ENCODE peak calls at places on chromosomes 6 and 20, in five cellular contexts. M is cardiac muscle cell, Y is stomach, L is brain microvascular endothelial cell, D is dorsolateral prefrontal cortex. G is an unnamed sample. For H3K27me3, the result is how much of the 10 kb centered on the place peaks cover.

GRCh38 chr6:162151050-162151658 is 576.4 kb downstream of the PRKN start:
- DNase-seq in L (peak), D (peak), M (no peak), Y (no peak), G (no peak)

GRCh38 chr20:57369601-57370000 is 18.5 kb downstream of the RAE1 start:
- DNase-seq in L (no peak), Y (no peak), D (no peak), M (no peak), G (no peak)

GRCh38 chr6:45327956-45328522 is at the start of gene RUNX2:
- DNase-seq in M (peak), D (no peak), L (peak), Y (no peak), G (no peak)

GRCh38 chr6:158039571-158040050 is 57.9 kb downstream of the SYNJ2 start:
- DNase-seq in D (peak), L (peak), Y (no peak), M (no peak), G (no peak)

GRCh38 chr20:13777171-13777601 is 7.5 kb downstream of the ESF1 start:
- DNase-seq in D (no peak), Y (no peak), M (no peak), L (peak), G (no peak)

GRCh38 chr6:26088344-26088743 is 1.1 kb downstream of the HFE start:
- DNase-seq in L (no peak), Y (no peak), D (no peak), M (no peak), G (peak)

GRCh38 chr20:10447028-10447427 is 11.9 kb downstream of the SLX4IP start:
- DNase-seq in D (no peak), L (peak), M (no peak), Y (peak), G (peak)

GRCh38 chr20:46770330-46771194 is 61.1 kb downstream of the SLC2A10 start:
- DNase-seq in M (no peak), Y (no peak), L (no peak), D (no peak), G (no peak)

GRCh38 chr6:114997813-114998292 is 655.0 kb upstream of the HS3ST5 start:
- DNase-seq in M (no peak), L (no peak), Y (no peak), D (no peak), G (no peak)

GRCh38 chr6:169370054-169370453 is 116.4 kb upstream of the THBS2 start:
- DNase-seq in D (no peak), M (no peak), Y (no peak), L (no peak), G (no peak)

GRCh38 chr6:80094017-80094416 is 12.5 kb upstream of the BCKDHB start:
- DNase-seq in L (peak), Y (no peak), D (no peak), M (peak), G (no peak)

GRCh38 chr20:55540486-55540885 is 464.8 kb downstream of the CBLN4 start:
- DNase-seq in L (no peak), M (no peak), Y (no peak), D (no peak), G (no peak)

GRCh38 chr6:153804755-153805330 is 234.2 kb upstream of the OPRM1 start:
- DNase-seq in D (no peak), M (no peak), L (no peak), Y (no peak), G (no peak)

GRCh38 chr6:104955491-104955890 is 1.4 kb upstream of the LIN28B start:
- DNase-seq in D (no peak), Y (no peak), L (no peak), M (peak), G (no peak)

GRCh38 chr6:20608371-20608770 is 74.1 kb downstream of the CDKAL1 start:
- DNase-seq in M (no peak), D (no peak), L (no peak), Y (no peak), G (peak)

GRCh38 chr6:5968817-5969726 is 37.7 kb downstream of the NRN1 start:
- DNase-seq in Y (peak), M (peak), L (peak), D (peak), G (no peak)

GRCh38 chr20:10848810-10849370 is 175.1 kb upstream of the JAG1 start:
- DNase-seq in D (no peak), L (peak), M (no peak), Y (no peak), G (peak)

GRCh38 chr6:79737172-79737571 is 106.0 kb downstream of the SH3BGRL2 start:
- DNase-seq in Y (no peak), D (peak), L (no peak), M (no peak), G (peak)

GRCh38 chr6:149140137-149140909 is 177.2 kb upstream of the TAB2 start:
- DNase-seq in L (no peak), M (no peak), Y (no peak), D (no peak), G (no peak)

GRCh38 chr6:123788319-123788718 is 15.3 kb upstream of the NKAIN2 start:
- DNase-seq in Y (no peak), D (no peak), L (no peak), M (no peak), G (no peak)

GRCh38 chr6:52566853-52567279 is 10.0 kb downstream of the TRAM2 start:
- DNase-seq in D (no peak), M (no peak), Y (no peak), L (peak), G (peak)

GRCh38 chr6:17454316-17455005 is 61.1 kb downstream of the CAP2 start:
- DNase-seq in M (peak), D (no peak), L (peak), Y (no peak), G (no peak)

GRCh38 chr20:50794846-50795634 is at the start of gene BCAS4:
- DNase-seq in D (peak), Y (peak), L (peak), M (peak), G (peak)

GRCh38 chr20:4065405-4065841 is 50.1 kb upstream of the RNF24 start:
- DNase-seq in D (no peak), L (peak), M (no peak), Y (no peak), G (no peak)

GRCh38 chr6:38632490-38632889 is 7.2 kb downstream of the BTBD9 start:
- DNase-seq in L (no peak), Y (no peak), D (no peak), M (no peak), G (peak)

GRCh38 chr20:25452333-25452732 is 44.9 kb downstream of the GINS1 start:
- DNase-seq in M (no peak), Y (no peak), L (no peak), D (no peak), G (no peak)

GRCh38 chr20:32945710-32946221 is 58.5 kb downstream of the SUN5 start:
- DNase-seq in M (peak), D (no peak), L (peak), Y (no peak), G (peak)

DNA sequence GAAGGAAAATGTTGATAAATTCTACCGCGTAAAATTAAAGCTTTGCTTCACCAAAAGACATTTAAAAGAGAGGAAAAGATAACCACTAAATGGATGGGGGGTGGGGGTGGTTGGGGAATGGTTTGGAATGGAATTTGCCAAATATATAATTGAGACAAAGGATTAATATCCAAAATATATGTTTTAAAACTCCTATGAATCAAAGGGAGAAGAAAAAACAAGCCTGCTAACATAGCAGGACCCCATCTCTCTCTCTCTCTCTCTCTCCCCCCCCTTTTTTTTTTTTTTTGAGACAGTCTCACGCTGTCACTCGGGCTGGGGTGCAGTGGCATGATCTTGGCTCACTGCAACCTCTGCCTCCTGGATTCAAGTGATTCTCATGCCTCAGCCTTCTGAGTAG is 13.4 kb upstream of the NR2E1 start:
- DNase-seq in L (no peak), D (no peak), M (no peak), Y (no peak), G (no peak)
- H3K27me3 ChIP-seq in L (half or more), D (under half), M (half or more), Y (under half), G (under half)

GRCh38 chr6:372336-372911 is 19.1 kb upstream of the IRF4 start:
- DNase-seq in D (no peak), M (no peak), Y (no peak), L (no peak), G (no peak)
- H3K27me3 ChIP-seq in D (half or more), M (under half), Y (under half), L (under half), G (under half)

DNA sequence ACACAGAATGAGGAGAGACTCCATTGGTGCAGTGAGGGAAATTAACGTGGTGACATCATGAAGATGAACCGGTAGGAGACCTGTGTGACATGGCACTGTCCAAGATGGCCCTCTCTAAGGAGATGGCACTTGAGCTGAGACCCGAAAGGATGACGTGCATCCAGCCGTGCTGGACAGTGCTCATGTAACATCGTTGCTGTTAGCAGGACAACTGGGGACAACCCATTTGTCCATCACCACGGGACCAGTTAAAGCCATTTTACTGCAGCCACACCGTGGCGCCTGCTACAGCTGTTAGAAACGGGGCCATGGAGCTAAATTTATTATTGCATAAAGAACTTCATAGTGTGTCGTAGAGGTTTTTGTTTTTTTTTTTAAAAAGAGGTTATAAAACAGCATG is 65.3 kb downstream of the DLGAP4 start:
- DNase-seq in Y (no peak), L (no peak), M (no peak), D (no peak), G (no peak)
- H3K27me3 ChIP-seq in Y (under half), L (under half), M (under half), D (under half), G (under half)

DNA sequence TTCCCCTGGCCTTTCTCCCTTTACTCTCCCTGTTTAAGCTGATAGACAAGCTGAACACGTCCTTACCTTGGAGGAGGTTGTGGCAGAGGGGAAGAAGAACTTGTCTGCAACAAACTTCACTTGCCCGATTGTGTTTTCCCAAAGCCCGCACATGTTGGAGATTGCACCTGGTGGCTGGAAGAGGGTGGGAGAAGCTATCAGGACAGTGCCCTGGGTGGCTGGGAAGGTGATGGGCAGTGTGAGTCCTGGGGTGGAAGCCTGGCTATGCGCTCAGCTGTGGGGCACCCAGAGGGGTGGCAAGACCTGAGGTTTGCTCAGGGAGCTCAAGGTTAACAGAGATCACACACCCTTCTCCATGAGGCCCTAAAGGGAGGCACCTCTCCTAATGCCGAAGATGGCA is 25.0 kb upstream of the SSTR4 start:
- DNase-seq in Y (no peak), M (no peak), D (no peak), L (no peak), G (no peak)
- H3K27me3 ChIP-seq in Y (under half), M (under half), D (under half), L (under half), G (under half)

DNA sequence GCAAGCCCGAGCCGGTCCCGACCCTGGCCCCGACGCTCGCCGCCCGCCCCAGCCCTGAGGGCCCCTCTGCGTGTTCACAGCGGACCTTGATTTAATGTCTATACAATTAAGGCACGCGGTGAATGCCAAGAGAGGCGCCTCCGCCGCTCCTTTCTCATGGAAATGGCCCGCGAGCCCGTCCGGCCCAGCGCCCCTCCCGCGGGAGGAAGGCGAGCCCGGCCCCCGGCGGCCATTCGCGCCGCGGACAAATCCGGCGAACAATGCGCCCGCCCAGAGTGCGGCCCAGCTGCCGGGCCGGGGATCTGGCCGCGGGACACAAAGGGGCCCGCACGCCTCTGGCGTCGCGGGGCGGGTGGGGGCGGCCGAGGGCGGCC is 37.5 kb downstream of the YTHDF1 start:
- DNase-seq in M (no peak), Y (no peak), D (peak), L (no peak), G (no peak)
- H3K27me3 ChIP-seq in M (half or more), Y (half or more), D (under half), L (half or more), G (under half)

DNA sequence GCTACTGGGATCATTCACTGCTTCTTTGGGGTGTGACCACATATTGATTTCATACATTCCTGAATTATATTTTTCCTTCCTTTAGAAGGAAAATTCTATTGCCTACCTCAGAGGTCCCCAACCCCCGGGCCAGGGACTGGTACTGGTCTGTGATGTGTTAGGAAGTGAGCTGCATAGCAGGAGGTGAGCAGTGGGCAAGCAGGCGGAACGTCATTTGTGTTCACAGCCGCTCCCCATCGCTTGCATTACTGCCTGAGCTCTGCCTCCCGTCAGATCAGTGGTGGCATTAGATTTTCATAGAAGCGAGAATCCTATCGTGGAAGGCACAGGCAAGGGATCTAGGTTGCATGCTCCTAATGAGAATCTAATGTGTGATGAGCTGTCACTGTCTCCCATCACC is 107.3 kb downstream of the PHACTR1 start:
- DNase-seq in D (no peak), Y (no peak), L (no peak), M (no peak), G (no peak)
- H3K27me3 ChIP-seq in D (under half), Y (under half), L (under half), M (under half), G (under half)